ENCODE peak calls at places on chromosomes 7 and 10, in five cellular contexts. G is heart right ventricle, M is HFF-Myc, B is right cardiac atrium, N is transverse colon. R is an unnamed sample.

GRCh38 chr10:73529089-73529832 is 33.4 kb upstream of the PPP3CB start:
- DNase-seq in N (peak), G (peak), M (peak), B (no peak), R (no peak)

GRCh38 chr7:139111147-139111546 is 1.6 kb upstream of the ZC3HAV1 start:
- DNase-seq in G (no peak), B (no peak), M (no peak), N (no peak), R (no peak)

GRCh38 chr10:44393051-44393630 is 8.2 kb upstream of the CXCL12 start:
- DNase-seq in G (no peak), N (peak), B (no peak), M (peak), R (no peak)

GRCh38 chr7:112985377-112985987 is 101.1 kb downstream of the GPR85 start:
- DNase-seq in B (no peak), G (peak), M (no peak), N (no peak), R (no peak)

GRCh38 chr7:31735991-31736982 is 49.3 kb downstream of the PPP1R17 start:
- DNase-seq in N (peak), M (peak), G (peak), B (peak), R (no peak)

GRCh38 chr7:148483515-148483914 is 107.1 kb upstream of the C7orf33 start:
- DNase-seq in N (no peak), G (no peak), B (no peak), M (no peak), R (no peak)

GRCh38 chr10:18625906-18626305 is 25.5 kb downstream of the NSUN6 start:
- DNase-seq in B (no peak), N (no peak), M (no peak), G (no peak), R (no peak)

GRCh38 chr7:111198255-111198654 is 107.3 kb downstream of the LRRN3 start:
- DNase-seq in N (no peak), B (no peak), M (peak), G (no peak), R (no peak)

GRCh38 chr10:86254081-86254480 is 112.5 kb downstream of the GRID1 start:
- DNase-seq in N (no peak), M (no peak), G (no peak), B (no peak), R (no peak)

GRCh38 chr7:2934984-2935740 is 91.1 kb upstream of the GNA12 start:
- DNase-seq in B (peak), G (no peak), M (no peak), N (no peak), R (peak)

GRCh38 chr10:84156768-84157167 is 16.8 kb upstream of the GPR15LG start:
- DNase-seq in G (no peak), B (no peak), N (no peak), M (no peak), R (no peak)

GRCh38 chr10:113018034-113018433 is 68.0 kb downstream of the TCF7L2 start:
- DNase-seq in M (no peak), N (no peak), B (no peak), G (no peak), R (no peak)

GRCh38 chr7:33744293-33744692 is 161.0 kb upstream of the BMPER start:
- DNase-seq in M (no peak), N (no peak), G (no peak), B (no peak), R (no peak)

GRCh38 chr7:101099969-101100781 is 14.9 kb downstream of the TRIM56 start:
- DNase-seq in M (peak), G (peak), B (peak), N (peak), R (peak)

GRCh38 chr10:5861269-5862031 is 28.2 kb downstream of the ANKRD16 start:
- DNase-seq in B (no peak), M (peak), G (no peak), N (no peak), R (no peak)

GRCh38 chr10:133277277-133277992 is 767 bp upstream of the ADAM8 start:
- DNase-seq in B (peak), G (no peak), N (no peak), M (no peak), R (no peak)

GRCh38 chr10:133277993-133278576 is 1.4 kb upstream of the ADAM8 start:
- DNase-seq in M (no peak), N (no peak), B (no peak), G (no peak), R (no peak)

GRCh38 chr10:133275683-133276092 is 980 bp downstream of the ADAM8 start:
- DNase-seq in N (no peak), G (no peak), M (no peak), B (no peak), R (no peak)

GRCh38 chr10:133276100-133276434 is 601 bp downstream of the ADAM8 start:
- DNase-seq in G (no peak), M (no peak), N (no peak), B (no peak), R (no peak)

GRCh38 chr10:133276435-133277201 is at the start of gene ADAM8:
- DNase-seq in B (peak), M (no peak), G (no peak), N (peak), R (peak)
- H3K4me3 ChIP-seq in B (no peak), M (peak), G (no peak), N (peak), R (peak)

GRCh38 chr7:85001493-85002345 is 185.1 kb downstream of the SEMA3D start:
- DNase-seq in G (no peak), N (no peak), M (no peak), B (no peak), R (no peak)
- H3K4me3 ChIP-seq in G (no peak), N (no peak), M (no peak), B (no peak), R (no peak)

GRCh38 chr10:110355922-110356627 is 51.4 kb upstream of the SMNDC1 start:
- DNase-seq in B (no peak), M (no peak), N (peak), G (no peak), R (no peak)
- H3K4me3 ChIP-seq in B (no peak), M (no peak), N (no peak), G (no peak), R (no peak)

DNA sequence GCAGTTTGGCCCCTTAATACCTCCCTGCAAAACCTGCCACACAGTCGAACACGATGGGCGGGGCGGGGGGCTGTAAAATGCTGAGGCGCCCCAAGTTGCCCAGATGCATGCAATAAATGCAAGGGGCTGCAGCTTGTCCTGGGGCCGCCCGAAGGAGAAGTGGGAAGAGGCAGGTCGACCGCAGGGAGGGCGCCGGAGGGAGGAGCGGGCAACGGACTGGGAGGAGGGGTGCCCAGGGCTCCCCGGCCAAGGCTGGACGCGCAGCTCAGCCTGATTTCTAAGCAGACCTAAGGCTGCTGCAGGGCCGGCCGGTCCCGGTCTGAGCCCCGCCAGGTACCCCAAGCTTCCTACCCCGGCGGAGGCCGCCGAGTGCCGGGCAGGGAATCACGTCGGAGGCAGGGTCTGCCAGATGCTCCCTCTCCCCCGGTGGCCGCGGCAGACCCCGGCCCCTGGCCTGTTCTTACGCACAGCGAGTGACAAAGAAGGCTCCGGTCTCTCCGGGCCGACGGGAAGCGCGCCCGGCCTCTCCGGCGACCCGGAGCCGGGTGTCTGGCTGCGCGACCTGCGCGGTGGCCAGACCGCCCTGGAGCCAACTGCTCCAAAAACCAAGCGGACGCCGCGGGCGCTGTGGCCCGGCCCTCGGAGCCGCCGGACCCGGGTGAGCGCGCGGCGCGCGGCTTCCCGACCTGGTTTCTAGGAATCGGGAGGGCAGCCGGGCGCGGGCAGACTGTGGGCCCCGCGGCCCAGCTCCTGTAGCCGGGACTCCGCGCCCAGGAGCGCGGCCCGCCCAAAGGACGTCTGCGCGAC is 740 bp upstream of the EBF3 start:
- DNase-seq in N (no peak), M (no peak), G (no peak), B (peak), R (peak)
- H3K4me3 ChIP-seq in N (peak), M (no peak), G (peak), B (peak), R (peak)

GRCh38 chr10:43078175-43078985 is 1.5 kb downstream of the RET start:
- DNase-seq in M (no peak), B (no peak), N (no peak), G (no peak), R (no peak)

GRCh38 chr10:43076311-43076875 is 476 bp upstream of the RET start:
- DNase-seq in N (no peak), B (no peak), G (no peak), M (no peak), R (no peak)

GRCh38 chr10:43076876-43077420 is at the start of gene RET:
- DNase-seq in M (no peak), B (no peak), N (peak), G (peak), R (no peak)

GRCh38 chr10:43078986-43079273 is 2.1 kb downstream of the RET start:
- DNase-seq in N (peak), B (no peak), M (no peak), G (peak), R (no peak)

GRCh38 chr10:43077421-43078171 is 727 bp downstream of the RET start:
- DNase-seq in B (no peak), G (no peak), N (no peak), M (no peak), R (no peak)
- H3K4me3 ChIP-seq in B (peak), G (peak), N (peak), M (no peak), R (peak)

R was measured in lower lobe of right lung.